ENCODE peak calls at places on chromosomes 6 and 20, in ten cellular contexts. N is WTC11; F is left ventricle myocardium inferior; O is NCI-H748 treated with DMSO at 0.1 percent for 48 hours; D is non-pigmented ciliary epithelial cell; Y is iris pigment epithelial cell; J is AG04450; B is stimulated activated CD4-positive, alpha-beta T cell treated with anti-CD3 and anti-CD28 coated beads, Interleukin-2, amount 100 ng/mL, for 48 hours; V is NCI-H1694; A is frontal cortex. G is an unnamed sample.

GRCh38 chr6:150959071-150959637 is 93.7 kb downstream of the MTHFD1L start:
- DNase-seq in O (no peak), B (no peak), V (no peak), J (no peak), N (no peak), A (no peak), Y (no peak), D (no peak), F (no peak), G (no peak)

GRCh38 chr6:83708970-83709747 is at the start of gene SNAP91:
- DNase-seq in F (no peak), A (peak), Y (peak), D (no peak), J (no peak), O (peak), N (peak), V (peak), B (no peak), G (no peak)

GRCh38 chr20:8401491-8401890 is 269.4 kb downstream of the PLCB1 start:
- DNase-seq in F (no peak), J (no peak), B (no peak), A (no peak), O (no peak), Y (peak), D (no peak), V (no peak), N (no peak), G (no peak)

GRCh38 chr20:47501117-47501482 is 587 bp upstream of the NCOA3 start:
- DNase-seq in F (no peak), N (no peak), D (no peak), Y (no peak), B (no peak), V (peak), J (no peak), A (no peak), O (no peak), G (no peak)

GRCh38 chr6:153129873-153130514 is 1.1 kb downstream of the RGS17 start:
- DNase-seq in V (no peak), Y (peak), D (no peak), A (peak), J (no peak), O (no peak), N (peak), F (no peak), B (no peak), G (no peak)

GRCh38 chr6:61809004-61809595 is 476.9 kb downstream of the KHDRBS2 start:
- DNase-seq in V (no peak), Y (peak), N (no peak), A (peak), B (no peak), D (no peak), O (peak), F (no peak), J (no peak), G (peak)

GRCh38 chr6:39936857-39937256 is 2.6 kb upstream of the MOCS1 start:
- DNase-seq in J (no peak), O (no peak), V (no peak), A (no peak), D (no peak), Y (no peak), B (no peak), F (no peak), N (no peak), G (no peak)

GRCh38 chr6:17347012-17347411 is 46.4 kb upstream of the CAP2 start:
- DNase-seq in F (no peak), B (no peak), N (no peak), Y (peak), A (no peak), O (no peak), D (no peak), J (no peak), V (no peak), G (no peak)

GRCh38 chr6:30061766-30062458 is 847 bp downstream of the POLR1H start:
- DNase-seq in B (no peak), D (no peak), N (no peak), J (no peak), O (peak), F (no peak), Y (peak), A (no peak), V (no peak), G (no peak)